ENCODE peak calls at places on chromosome 12, in six cellular contexts. Z, V, J, B, U and L are unnamed samples.

GRCh38 chr12:53952335-53952694 is 2.4 kb upstream of the HOXC12 start:
- DNase-seq in U (no peak), V (no peak), J (no peak), Z (no peak), B (no peak), L (no peak)

GRCh38 chr12:101826766-101827368 is 3.9 kb downstream of the GNPTAB start:
- DNase-seq in Z (no peak), U (no peak), V (no peak), B (no peak), J (no peak), L (no peak)

GRCh38 chr12:40946612-40947194 is 241.4 kb upstream of the PDZRN4 start:
- DNase-seq in J (peak; percentile 51), B (no peak), Z (no peak), V (peak; percentile 35), U (no peak), L (no peak)

GRCh38 chr12:76666272-76666845 is 97.6 kb upstream of the ZDHHC17 start:
- DNase-seq in B (no peak), V (no peak), Z (no peak), U (no peak), J (no peak), L (no peak)

GRCh38 chr12:12612403-12612802 is 727 bp downstream of the CREBL2 start:
- DNase-seq in J (peak; percentile 31), U (no peak), V (peak; percentile 40), B (no peak), Z (peak; percentile 27), L (no peak)

GRCh38 chr12:130152386-130152785 is 9.9 kb upstream of the FZD10 start:
- DNase-seq in B (no peak), V (no peak), J (no peak), U (no peak), Z (no peak), L (no peak)

GRCh38 chr12:116179384-116179783 is 98.1 kb downstream of the MED13L start:
- DNase-seq in B (no peak), V (no peak), Z (no peak), U (no peak), J (no peak), L (no peak)

GRCh38 chr12:68317047-68317667 is 15.0 kb downstream of the MDM1 start:
- DNase-seq in V (peak; percentile 76), J (peak; percentile 57), B (peak; percentile 22), Z (peak; percentile 15), U (no peak), L (no peak)

GRCh38 chr12:24561882-24562760 is 386.8 kb downstream of the BCAT1 start:
- DNase-seq in Z (no peak), U (peak; percentile 45), V (peak; percentile 78), B (peak; percentile 75), J (peak; percentile 58), L (peak; percentile 64)

GRCh38 chr12:21483531-21483930 is 17.9 kb downstream of the RECQL start:
- DNase-seq in J (peak; percentile 80), B (no peak), U (no peak), V (no peak), Z (no peak), L (no peak)

GRCh38 chr12:27336254-27336653 is 3.6 kb downstream of the BMAL2 start:
- DNase-seq in V (peak; percentile 44), U (no peak), B (no peak), Z (no peak), J (no peak), L (no peak)

GRCh38 chr12:127115468-127116035 is 1151.4 kb upstream of the TMEM132C start:
- DNase-seq in V (no peak), Z (no peak), J (no peak), U (no peak), B (no peak), L (no peak)

GRCh38 chr12:9951026-9951652 is 19.0 kb upstream of the CLEC2A start:
- DNase-seq in Z (no peak), U (no peak), B (no peak), V (no peak), J (peak; percentile 25), L (no peak)

GRCh38 chr12:122035292-122035691 is 13.6 kb downstream of the BCL7A start:
- DNase-seq in J (no peak), Z (no peak), V (no peak), B (no peak), U (no peak), L (peak; percentile 82)

GRCh38 chr12:109777544-109777943 is 55.7 kb downstream of the TRPV4 start:
- DNase-seq in U (no peak), Z (no peak), V (no peak), B (no peak), J (peak; percentile 68), L (no peak)

GRCh38 chr12:128850400-128850799 is 2.9 kb upstream of the GLT1D1 start:
- DNase-seq in J (no peak), U (no peak), V (no peak), B (no peak), Z (no peak), L (no peak)

GRCh38 chr12:71710276-71711125 is 24.6 kb downstream of the TMEM19 start:
- DNase-seq in V (peak; percentile 64), U (no peak), J (no peak), Z (peak; percentile 50), B (no peak), L (no peak)

GRCh38 chr12:12872934-12873275 is 18.5 kb upstream of the GPRC5A start:
- DNase-seq in J (no peak), U (no peak), B (no peak), Z (no peak), V (no peak), L (no peak)

GRCh38 chr12:103020839-103021238 is 63.4 kb downstream of the ASCL1 start:
- DNase-seq in J (peak; percentile 40), U (no peak), B (no peak), Z (no peak), V (no peak), L (no peak)

GRCh38 chr12:118983147-118983824 is 1.9 kb downstream of the SRRM4 start:
- DNase-seq in V (no peak), J (no peak), U (no peak), Z (no peak), B (no peak), L (no peak)

GRCh38 chr12:118982308-118982707 is 967 bp downstream of the SRRM4 start:
- DNase-seq in J (no peak), V (no peak), B (no peak), U (no peak), Z (no peak), L (no peak)

GRCh38 chr12:118979763-118980406 is 1.5 kb upstream of the SRRM4 start:
- DNase-seq in B (no peak), Z (no peak), J (peak; percentile 25), U (peak; percentile 45), V (peak; percentile 79), L (peak; percentile 46)

GRCh38 chr12:118980407-118981014 is 830 bp upstream of the SRRM4 start:
- DNase-seq in B (no peak), U (no peak), J (no peak), V (no peak), Z (no peak), L (no peak)

GRCh38 chr12:118981285-118982201 is at the start of gene SRRM4:
- DNase-seq in Z (no peak), B (no peak), U (no peak), J (no peak), V (peak; percentile 63), L (no peak)
- H3K27ac ChIP-seq in Z (no peak within 1 kb of the TSS), B (no peak within 1 kb of the TSS), U (peak within 1 kb of the TSS; percentile 59), J (no peak within 1 kb of the TSS), V (no peak within 1 kb of the TSS), L (no peak within 1 kb of the TSS)

GRCh38 chr12:93569656-93570551 is 2.6 kb upstream of the SOCS2 start:
- DNase-seq in B (peak; percentile 78), U (peak; percentile 93), Z (peak; percentile 65), J (peak; percentile 82), V (peak; percentile 93), L (peak; percentile 88)

GRCh38 chr12:93571854-93572711 is at the start of gene SOCS2:
- DNase-seq in U (peak; percentile 51), J (peak; percentile 45), B (peak; percentile 22), V (peak; percentile 63), Z (no peak), L (no peak)

GRCh38 chr12:93572712-93573551 is 457 bp downstream of the SOCS2 start:
- DNase-seq in J (no peak), Z (no peak), B (peak; percentile 29), U (peak; percentile 48), V (peak; percentile 55), L (no peak)

GRCh38 chr12:93570552-93571359 is 1.7 kb upstream of the SOCS2 start:
- DNase-seq in U (peak; percentile 98), J (peak; percentile 86), Z (peak; percentile 85), B (peak; percentile 91), V (peak; percentile 98), L (peak; percentile 95)

DNA sequence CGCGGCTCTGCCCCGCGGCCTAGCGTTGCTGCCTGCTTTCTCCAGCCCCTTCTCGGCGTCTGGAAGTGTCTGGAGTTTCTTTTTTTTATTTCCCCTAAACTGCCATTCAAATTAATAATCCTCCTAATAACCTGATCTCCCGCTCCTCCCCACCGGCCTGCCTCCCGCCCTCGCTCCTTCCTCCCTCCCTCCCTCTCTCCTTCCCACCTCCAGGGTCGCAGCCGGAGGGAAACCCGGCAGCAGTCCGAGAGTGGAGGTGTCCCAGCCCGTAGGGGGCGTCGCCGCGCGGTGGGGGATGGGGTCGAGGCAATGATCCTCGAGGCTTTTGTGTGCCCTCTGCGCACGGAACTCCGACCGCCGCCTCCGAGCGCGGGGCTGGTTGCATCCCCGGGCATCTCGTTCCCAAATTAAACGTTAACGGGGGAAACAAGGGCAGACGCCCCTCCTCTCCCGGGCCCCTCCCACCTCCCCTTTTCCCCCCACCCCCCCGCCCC is 1.1 kb upstream of the SOCS2 start:
- DNase-seq in U (peak; percentile 76), Z (no peak), B (peak; percentile 45), V (peak; percentile 78), J (peak; percentile 60), L (peak; percentile 71)
- TF ChIP-seq CTCF in U (peak; percentile 27), Z (peak; percentile 39), B (no peak), V (peak; percentile 41), J (peak; percentile 29), L (no peak)

DNA sequence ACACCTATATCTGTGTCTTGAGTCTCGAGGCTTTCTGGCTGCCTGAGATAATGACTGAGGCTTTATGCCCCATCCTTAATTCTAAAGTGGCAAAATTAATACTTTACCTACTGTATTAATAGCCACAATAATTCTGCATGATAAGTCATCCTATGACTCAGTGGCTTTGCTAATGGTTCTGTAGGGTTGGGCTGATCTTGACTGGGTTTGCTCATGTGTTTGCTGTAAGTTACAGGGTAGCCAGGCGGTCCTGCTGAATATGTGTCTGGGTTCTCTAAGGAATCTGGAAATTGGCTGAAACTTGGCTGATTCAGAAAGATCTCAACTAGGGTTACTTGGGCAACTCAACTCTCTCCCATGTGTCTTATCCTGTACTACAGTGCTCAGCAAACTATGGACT is 21.7 kb downstream of the MGST1 start:
- DNase-seq in U (no peak), V (no peak), B (no peak), Z (no peak), J (no peak), L (no peak)
- H3K27ac ChIP-seq in U (no peak overlapping the region), V (no peak overlapping the region), B (no peak overlapping the region), Z (no peak overlapping the region), J (no peak overlapping the region), L (no peak overlapping the region)

DNA sequence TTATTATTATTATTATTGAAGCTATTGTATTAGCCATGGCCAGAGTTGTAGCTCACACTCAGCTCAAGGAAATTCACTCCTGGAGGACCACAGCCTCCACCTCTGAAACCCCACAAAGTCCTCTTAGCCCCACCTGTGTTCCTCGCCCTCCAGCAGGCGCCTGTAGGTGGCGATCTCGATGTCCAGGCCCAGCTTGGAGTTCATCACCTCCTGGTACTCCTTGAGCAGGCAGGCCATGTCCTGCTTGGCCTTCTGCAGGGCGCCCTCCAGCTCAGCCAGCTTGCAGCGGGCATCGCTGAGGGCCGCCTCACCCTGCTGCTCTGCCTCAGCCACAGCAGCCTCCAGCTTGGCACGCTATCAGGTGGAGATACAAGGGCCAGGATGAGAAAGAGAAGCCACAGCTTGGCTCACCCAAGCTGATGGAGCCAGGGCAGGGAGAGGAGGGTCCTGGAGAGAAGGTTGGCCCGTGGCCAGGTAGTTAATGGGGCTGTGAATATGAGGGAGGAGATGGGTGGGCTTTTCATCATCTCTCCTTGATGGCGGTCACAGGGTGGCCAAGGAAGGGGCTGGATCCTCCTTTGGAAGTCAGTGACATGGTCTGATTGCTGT is 5.1 kb downstream of the KRT85 start:
- DNase-seq in Z (no peak), B (no peak), U (no peak), J (no peak), V (no peak), L (no peak)
- TF ChIP-seq CTCF in Z (peak; percentile 9), B (no peak), U (no peak), J (peak; percentile 34), V (no peak), L (no peak)